ENCODE peak calls at places on chromosomes 13 and 19, in four cellular contexts. X, U, G and D are unnamed samples.

GRCh38 chr19:4557971-4558941 is 1.2 kb downstream of the SEMA6B start:
- DNase-seq in U (no peak), G (no peak), X (peak), D (no peak)

GRCh38 chr13:114019367-114019766 is 45.5 kb upstream of the C13orf46 start:
- DNase-seq in X (peak), G (no peak), U (peak), D (no peak)

GRCh38 chr19:39083599-39083982 is 577 bp upstream of the ACP7 start:
- DNase-seq in X (no peak), U (no peak), G (no peak), D (no peak)

GRCh38 chr19:40502647-40503046 is 35.8 kb downstream of the SPTBN4 start:
- DNase-seq in U (peak), G (no peak), X (no peak), D (peak)

GRCh38 chr13:99481357-99481756 is 19.9 kb upstream of the TM9SF2 start:
- DNase-seq in U (no peak), X (no peak), G (no peak), D (no peak)

GRCh38 chr13:25214371-25215252 is 42.5 kb upstream of the AMER2 start:
- DNase-seq in G (no peak), X (no peak), U (no peak), D (no peak)

GRCh38 chr19:55333870-55334269 is 5.8 kb upstream of the KMT5C start:
- DNase-seq in X (no peak), G (no peak), U (no peak), D (no peak)

GRCh38 chr13:112333756-112334543 is 42.2 kb upstream of the SPACA7 start:
- DNase-seq in X (no peak), U (peak), G (no peak), D (no peak)

GRCh38 chr19:13234518-13234917 is 84.3 kb downstream of the IER2 start:
- DNase-seq in X (peak), U (peak), G (no peak), D (peak)

GRCh38 chr13:94860981-94861407 is 148.6 kb upstream of the SOX21 start:
- DNase-seq in G (no peak), U (no peak), X (no peak), D (no peak)

GRCh38 chr19:17138937-17139598 is 63.5 kb downstream of the MYO9B start:
- DNase-seq in X (no peak), U (no peak), G (no peak), D (no peak)
- TF ChIP-seq SPI1 in X (no peak), U (no peak), G (no peak), D (no peak)

DNA sequence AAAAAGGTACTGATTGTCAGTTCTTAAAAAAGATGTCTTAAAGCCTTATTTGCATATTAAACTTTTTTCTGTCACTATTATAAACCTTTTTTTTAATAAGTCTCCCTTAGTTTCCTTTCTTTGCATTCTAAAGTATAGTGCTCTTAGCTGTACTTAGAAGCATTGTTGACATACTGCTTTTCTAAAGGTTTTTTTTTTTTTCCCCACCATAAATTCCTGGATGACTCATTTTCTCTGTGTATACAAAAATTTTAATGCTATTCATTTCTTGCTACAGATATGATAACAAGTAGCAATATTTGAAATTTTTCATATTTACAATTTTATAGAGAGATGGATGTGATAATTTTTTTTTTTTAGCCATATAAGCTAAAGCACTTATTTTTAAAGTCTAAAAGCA is 43.5 kb downstream of the METTL21C start:
- DNase-seq in U (no peak), X (no peak), G (no peak), D (no peak)
- TF ChIP-seq SPI1 in U (no peak), X (no peak), G (no peak), D (no peak)

DNA sequence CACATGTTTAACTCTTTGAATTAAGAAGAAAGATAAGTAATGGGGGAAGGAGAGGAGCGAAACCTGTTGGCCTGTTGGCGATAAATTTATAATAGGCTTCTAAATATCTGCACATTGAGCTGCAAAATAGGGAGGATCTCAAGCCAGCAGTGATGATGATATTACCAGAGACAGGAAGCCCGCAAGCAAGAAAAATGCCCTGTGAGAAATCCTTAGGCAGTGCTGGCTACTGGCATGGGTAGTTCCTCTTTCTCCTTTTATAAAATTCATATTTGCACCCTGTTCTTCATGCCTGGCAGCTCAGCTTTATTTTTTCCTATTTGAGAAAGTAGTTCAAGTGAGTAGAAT is 858 bp upstream of the USP12 start:
- DNase-seq in U (no peak), G (no peak), X (no peak), D (no peak)
- TF ChIP-seq SPI1 in U (no peak), G (peak), X (peak), D (peak)

DNA sequence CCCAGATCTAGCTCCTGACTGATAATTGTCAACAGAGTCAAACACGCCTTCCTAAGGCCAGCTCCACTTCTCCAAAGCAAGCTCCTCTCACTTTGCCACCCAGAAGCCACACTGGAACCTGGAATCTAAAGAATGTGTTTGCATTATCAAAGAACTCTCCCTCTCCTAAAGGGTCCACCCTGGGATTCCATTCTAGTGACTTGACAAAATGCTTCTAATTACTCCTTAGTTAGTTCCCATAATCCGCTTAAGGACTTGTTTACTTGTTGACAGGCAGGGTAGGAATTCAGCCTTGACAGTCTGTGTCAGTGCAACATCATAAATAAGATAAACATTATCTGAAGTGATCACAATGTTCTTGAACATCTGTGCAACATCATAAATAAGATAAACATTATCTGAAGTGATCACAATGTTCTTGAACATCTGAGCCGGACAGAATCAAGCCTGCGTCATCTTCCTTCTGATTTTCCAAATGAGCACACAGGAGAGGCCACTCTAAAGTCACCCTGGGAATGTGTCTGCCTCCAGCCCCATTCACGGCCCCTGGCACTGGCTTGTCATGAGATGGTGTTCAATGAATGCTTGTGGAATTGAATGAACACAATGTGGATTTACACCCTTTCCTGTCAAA is 512.1 kb downstream of the IRS2 start:
- DNase-seq in U (no peak), X (no peak), G (no peak), D (no peak)
- TF ChIP-seq SPI1 in U (no peak), X (no peak), G (no peak), D (no peak)

GRCh38 chr13:62512194-62513141 is 1096.8 kb upstream of the PCDH20 start:
- DNase-seq in U (no peak), G (peak), X (no peak), D (peak)
- TF ChIP-seq SPI1 in U (no peak), G (no peak), X (no peak), D (no peak)

GRCh38 chr13:78121459-78122348 is 203.1 kb upstream of the EDNRB start:
- DNase-seq in G (peak), U (peak), X (no peak), D (peak)
- TF ChIP-seq SPI1 in G (no peak), U (no peak), X (no peak), D (peak)